ENCODE peak calls at places on chromosomes 3 and 15, in seven cellular contexts. R, O, T, I, X, B and U are unnamed samples.

GRCh38 chr3:130892759-130893239 is 1.1 kb upstream of the ATP2C1 start:
- DNase-seq in T (no peak), I (peak; percentile 91), X (peak; percentile 65), O (no peak), R (peak; percentile 17), B (peak; percentile 69), U (peak; percentile 64)

GRCh38 chr15:78868366-78868765 is 4.3 kb upstream of the MORF4L1 start:
- DNase-seq in R (no peak), X (no peak), O (no peak), T (no peak), I (no peak), B (no peak), U (no peak)

GRCh38 chr15:38112406-38112805 is 140.2 kb upstream of the SPRED1 start:
- DNase-seq in O (no peak), R (no peak), T (no peak), I (no peak), B (no peak), X (no peak), U (no peak)

GRCh38 chr3:146640955-146641867 is 36.1 kb upstream of the PLSCR5 start:
- DNase-seq in X (no peak), T (no peak), B (peak; percentile 34), I (peak; percentile 39), O (no peak), R (no peak), U (peak; percentile 4)

GRCh38 chr15:25179673-25180511 is 225.1 kb downstream of the SNRPN start:
- DNase-seq in R (no peak), X (peak; percentile 2), T (no peak), B (no peak), O (no peak), I (no peak), U (no peak)

GRCh38 chr3:177435301-177435700 is 238.0 kb upstream of the TBL1XR1 start:
- DNase-seq in R (no peak), X (no peak), B (no peak), T (no peak), O (no peak), I (no peak), U (no peak)

GRCh38 chr3:39234705-39235104 is 42.3 kb upstream of the XIRP1 start:
- DNase-seq in I (no peak), B (no peak), X (peak; percentile 27), R (no peak), O (no peak), T (no peak), U (no peak)

GRCh38 chr3:41118461-41119385 is 80.6 kb upstream of the CTNNB1 start:
- DNase-seq in R (no peak), I (no peak), O (no peak), B (no peak), T (no peak), X (no peak), U (no peak)

GRCh38 chr3:10357592-10358308 is 36.8 kb upstream of the SEC13 start:
- DNase-seq in R (no peak), I (peak; percentile 49), X (no peak), T (no peak), O (no peak), B (peak; percentile 92), U (peak; percentile 96)

GRCh38 chr15:64865998-64866520 is 24.3 kb downstream of the PLEKHO2 start:
- DNase-seq in O (no peak), X (no peak), T (peak; percentile 80), R (no peak), I (no peak), B (no peak), U (peak; percentile 60)

GRCh38 chr3:154290187-154290586 is 34.1 kb downstream of the DHX36 start:
- DNase-seq in R (no peak), X (no peak), I (no peak), B (no peak), O (no peak), T (no peak), U (no peak)

GRCh38 chr3:89145995-89146394 is 38.6 kb downstream of the EPHA3 start:
- DNase-seq in I (peak; percentile 21), R (no peak), B (peak; percentile 97), O (no peak), X (no peak), T (no peak), U (peak; percentile 26)

GRCh38 chr15:70480196-70480856 is 283.0 kb downstream of the UACA start:
- DNase-seq in X (peak; percentile 64), B (no peak), R (no peak), T (no peak), I (no peak), O (no peak), U (no peak)

GRCh38 chr3:195583831-195584542 is at the start of gene APOD:
- DNase-seq in X (no peak), O (no peak), T (no peak), B (no peak), R (no peak), I (peak; percentile 41), U (no peak)

GRCh38 chr15:81337713-81338157 is 13.8 kb upstream of the STARD5 start:
- DNase-seq in O (no peak), T (no peak), B (no peak), I (no peak), X (no peak), R (no peak), U (no peak)

GRCh38 chr3:55362206-55362960 is 124.7 kb downstream of the WNT5A start:
- DNase-seq in T (no peak), X (no peak), O (no peak), B (no peak), R (no peak), I (no peak), U (no peak)

GRCh38 chr3:153338487-153338886 is 176.5 kb downstream of the RAP2B start:
- DNase-seq in O (no peak), B (peak; percentile 70), T (no peak), R (no peak), I (no peak), X (no peak), U (peak; percentile 24)

GRCh38 chr15:60840703-60841411 is 361.9 kb upstream of the ICE2 start:
- DNase-seq in B (no peak), I (no peak), X (peak; percentile 54), R (no peak), T (no peak), O (no peak), U (no peak)

GRCh38 chr3:163939926-163940325 is 1138.4 kb downstream of the SI start:
- DNase-seq in B (peak; percentile 3), X (no peak), T (no peak), O (no peak), R (no peak), I (no peak), U (no peak)

GRCh38 chr3:138942271-138942670 is 4.7 kb downstream of the FOXL2 start:
- DNase-seq in X (no peak), R (no peak), B (no peak), O (no peak), T (no peak), I (no peak), U (no peak)

GRCh38 chr3:61315874-61316273 is 64.6 kb upstream of the FHIT start:
- DNase-seq in O (no peak), T (no peak), I (peak; percentile 56), X (no peak), R (no peak), B (no peak), U (no peak)

GRCh38 chr15:92943581-92943980 is 43.5 kb downstream of the CHD2 start:
- DNase-seq in R (no peak), I (no peak), B (no peak), T (no peak), X (no peak), O (no peak), U (no peak)

GRCh38 chr3:128456776-128457715 is 9.6 kb downstream of the DNAJB8 start:
- DNase-seq in I (no peak), O (no peak), R (no peak), B (no peak), T (no peak), X (no peak), U (no peak)

GRCh38 chr3:54882114-54882833 is 45.6 kb downstream of the LRTM1 start:
- DNase-seq in R (no peak), O (no peak), X (no peak), I (peak; percentile 51), T (no peak), B (peak; percentile 98), U (peak; percentile 48)

GRCh38 chr15:69145694-69146492 is 14.5 kb upstream of the GLCE start:
- DNase-seq in R (no peak), X (no peak), O (no peak), T (no peak), B (no peak), I (peak; percentile 22), U (no peak)

GRCh38 chr3:38112378-38112761 is 24.6 kb downstream of the ACAA1 start:
- DNase-seq in X (no peak), B (no peak), I (no peak), O (no peak), T (no peak), R (no peak), U (no peak)

GRCh38 chr3:113736548-113737089 is 9.4 kb downstream of the NAA50 start:
- DNase-seq in O (no peak), T (no peak), R (no peak), B (no peak), X (no peak), I (peak; percentile 74), U (peak; percentile 13)

GRCh38 chr3:143851331-143852017 is 3.2 kb upstream of the SLC9A9 start:
- DNase-seq in B (no peak), I (no peak), R (no peak), O (no peak), X (no peak), T (no peak), U (no peak)

GRCh38 chr15:57458255-57458850 is 82.0 kb downstream of the CGNL1 start:
- DNase-seq in B (no peak), R (no peak), I (no peak), O (no peak), X (no peak), T (no peak), U (no peak)

GRCh38 chr15:48924528-48925393 is 39.0 kb downstream of the SHC4 start:
- DNase-seq in X (no peak), O (no peak), B (no peak), R (no peak), I (no peak), T (no peak), U (no peak)

GRCh38 chr3:196967412-196968232 is 1.0 kb downstream of the PIGZ start:
- DNase-seq in B (no peak), I (no peak), R (no peak), T (no peak), O (no peak), X (no peak), U (no peak)

GRCh38 chr15:25762015-25762662 is 101.0 kb downstream of the ATP10A start:
- DNase-seq in B (no peak), R (no peak), O (no peak), T (no peak), X (no peak), I (no peak), U (no peak)